ENCODE peak calls at places on chromosome 3, in seven cellular contexts. G, I, M, U, W, A and V are unnamed samples.

GRCh38 chr3:193046369-193046768 is 128.7 kb upstream of the MB21D2 start:
- DNase-seq in G (no peak), I (no peak), M (no peak), U (peak; percentile 17), W (no peak), A (no peak), V (no peak)

GRCh38 chr3:99498544-99499234 is 139.7 kb upstream of the COL8A1 start:
- DNase-seq in G (no peak), I (no peak), M (no peak), U (no peak), W (no peak), A (peak; percentile 76), V (no peak)

GRCh38 chr3:5431142-5431541 is 243.6 kb downstream of the EDEM1 start:
- DNase-seq in G (no peak), I (no peak), M (no peak), U (no peak), W (no peak), A (no peak), V (no peak)

GRCh38 chr3:150094150-150094932 is 123.6 kb upstream of the PFN2 start:
- DNase-seq in G (no peak), I (no peak), M (peak; percentile 67), U (no peak), W (no peak), A (no peak), V (no peak)

GRCh38 chr3:5384557-5384956 is 197.1 kb downstream of the EDEM1 start:
- DNase-seq in G (no peak), I (no peak), M (no peak), U (no peak), W (no peak), A (no peak), V (no peak)

GRCh38 chr3:46717447-46718231 is at the start of gene PRSS50:
- DNase-seq in G (no peak), I (no peak), M (no peak), U (no peak), W (no peak), A (peak; percentile 62), V (no peak)

GRCh38 chr3:111715911-111716523 is 120.9 kb upstream of the ZBED2 start:
- DNase-seq in G (peak; percentile 65), I (no peak), M (peak; percentile 31), U (peak; percentile 66), W (no peak), A (no peak), V (no peak)

GRCh38 chr3:184543848-184544512 is 17.6 kb upstream of the EPHB3 start:
- DNase-seq in G (peak; percentile 66), I (no peak), M (peak; percentile 36), U (peak; percentile 90), W (peak; percentile 85), A (peak; percentile 77), V (peak; percentile 81)

DNA sequence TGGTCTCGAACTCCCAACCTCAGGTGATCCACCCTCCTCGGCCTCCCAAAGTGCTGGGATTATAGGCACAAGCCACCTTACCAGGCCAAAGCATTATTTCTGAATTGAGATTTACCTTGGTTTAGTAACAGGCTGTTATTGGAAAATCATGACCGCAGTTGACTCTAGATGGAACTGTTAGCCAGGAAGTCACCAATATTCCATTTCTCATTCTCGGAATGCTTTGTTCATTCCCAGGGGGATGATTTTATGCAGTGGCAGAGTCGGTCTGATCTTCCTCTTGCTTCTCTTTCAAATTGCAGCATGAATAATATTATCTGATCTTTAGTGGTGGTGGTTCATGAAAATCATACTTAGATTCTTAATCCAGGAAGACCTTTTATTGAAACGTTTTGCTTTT is 195.5 kb upstream of the MBNL1 start:
- DNase-seq in G (no peak), I (no peak), M (no peak), U (no peak), W (no peak), A (no peak), V (no peak)
- H3K27ac ChIP-seq in G (no peak overlapping the region), I (no peak overlapping the region), M (peak overlapping the region; percentile 5), U (no peak overlapping the region), W (no peak overlapping the region), A (peak overlapping the region; percentile 38), V (no peak overlapping the region)

GRCh38 chr3:188058569-188059184 is 95.3 kb upstream of the LPP start:
- DNase-seq in G (no peak), I (no peak), M (no peak), U (no peak), W (no peak), A (no peak), V (no peak)

GRCh38 chr3:188060436-188060835 is 93.5 kb upstream of the LPP start:
- DNase-seq in G (no peak), I (no peak), M (no peak), U (no peak), W (no peak), A (no peak), V (no peak)

GRCh38 chr3:188064831-188065493 is 89.0 kb upstream of the LPP start:
- DNase-seq in G (no peak), I (no peak), M (no peak), U (no peak), W (no peak), A (no peak), V (no peak)

GRCh38 chr3:188059346-188059745 is 94.6 kb upstream of the LPP start:
- DNase-seq in G (no peak), I (no peak), M (no peak), U (no peak), W (no peak), A (no peak), V (no peak)

DNA sequence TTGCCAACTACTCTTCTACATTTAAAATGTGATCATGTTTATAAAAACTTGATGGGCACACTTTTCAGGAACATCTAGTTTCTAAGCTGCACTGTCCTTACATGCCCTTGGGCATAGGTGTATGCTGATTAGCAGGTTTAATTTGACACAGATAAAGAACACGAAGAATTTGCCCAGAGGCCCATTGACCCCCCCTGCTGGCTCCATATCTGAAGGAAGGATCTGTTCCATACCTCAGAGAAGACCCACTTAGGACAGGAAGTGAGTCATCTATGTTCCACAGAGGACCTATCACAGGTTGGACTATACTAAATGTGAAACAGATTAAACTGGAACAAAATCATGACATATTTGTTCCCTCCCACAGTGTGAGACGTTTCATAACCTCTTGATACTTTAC is 92.8 kb upstream of the LPP start:
- DNase-seq in G (peak; percentile 8), I (no peak), M (no peak), U (no peak), W (no peak), A (no peak), V (no peak)
- TF ChIP-seq CTCF in G (no peak), I (no peak), M (no peak), U (no peak), W (no peak), A (no peak), V (no peak)

DNA sequence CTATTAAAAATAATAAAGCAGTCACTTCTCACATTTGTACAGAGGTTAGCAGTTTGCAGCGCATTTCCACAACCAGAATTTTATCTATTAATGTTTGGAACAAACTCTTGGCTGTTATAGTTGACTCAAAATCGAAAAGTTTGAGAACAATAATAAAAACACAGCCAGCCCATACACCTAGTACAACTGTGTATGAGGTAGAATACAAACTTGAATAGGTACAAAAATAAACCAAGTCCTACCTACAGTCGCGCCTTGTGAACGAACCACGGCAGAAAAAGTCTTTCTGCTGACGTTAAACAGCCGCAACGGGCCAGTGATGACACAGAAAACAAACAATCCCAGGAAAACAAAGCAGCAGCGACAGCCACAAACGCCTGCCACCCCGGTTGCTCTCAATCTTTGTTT is 3.2 kb downstream of the FOXL2 start:
- DNase-seq in G (no peak), I (no peak), M (no peak), U (no peak), W (no peak), A (no peak), V (no peak)
- H3K4me3 ChIP-seq in G (no peak overlapping the region), I (no peak overlapping the region), M (no peak overlapping the region), U (no peak overlapping the region), W (no peak overlapping the region), A (no peak overlapping the region), V (no peak overlapping the region)

GRCh38 chr3:15636028-15636709 is 34.6 kb downstream of the BTD start:
- DNase-seq in G (peak; percentile 58), I (no peak), M (peak; percentile 32), U (no peak), W (no peak), A (no peak), V (no peak)

GRCh38 chr3:15633159-15633558 is 31.6 kb downstream of the BTD start:
- DNase-seq in G (no peak), I (no peak), M (no peak), U (no peak), W (no peak), A (no peak), V (no peak)

GRCh38 chr3:15634671-15635661 is 33.4 kb downstream of the BTD start:
- DNase-seq in G (no peak), I (no peak), M (peak; percentile 32), U (no peak), W (no peak), A (no peak), V (no peak)

GRCh38 chr3:15632212-15632580 is 30.7 kb downstream of the BTD start:
- DNase-seq in G (no peak), I (no peak), M (no peak), U (no peak), W (no peak), A (no peak), V (no peak)

GRCh38 chr3:15633766-15634588 is 32.4 kb downstream of the BTD start:
- DNase-seq in G (no peak), I (no peak), M (no peak), U (no peak), W (no peak), A (no peak), V (no peak)
- H3K27ac ChIP-seq in G (peak overlapping the region; percentile 75), I (peak overlapping the region; percentile 61), M (peak overlapping the region; percentile 95), U (no peak overlapping the region), W (peak overlapping the region; percentile 32), A (peak overlapping the region; percentile 56), V (peak overlapping the region; percentile 91)

GRCh38 chr3:139288266-139288821 is 55.5 kb upstream of the MRPS22 start:
- DNase-seq in G (no peak), I (no peak), M (no peak), U (peak; percentile 44), W (no peak), A (no peak), V (no peak)
- TF ChIP-seq CTCF in G (no peak), I (no peak), M (no peak), U (peak; percentile 5), W (no peak), A (no peak), V (no peak)